ENCODE peak calls at places on chromosomes 16 and 17, in eight cellular contexts. Z is GM23248, R is tibial artery, P is EL, J is WTC11, D is AG10803, V is spleen, E is prostate gland. W is an unnamed sample.
A peak's percentile ranks its signal among the peaks of the same experiment; 100 is the strongest.

GRCh38 chr16:7651803-7652570 is 319.3 kb downstream of the RBFOX1 start:
- DNase-seq in Z (no peak), R (no peak), P (no peak), J (no peak), D (no peak), V (no peak), E (no peak), W (peak; percentile 39)

GRCh38 chr17:12078791-12079190 is 58.1 kb downstream of the MAP2K4 start:
- DNase-seq in Z (peak; percentile 71), R (no peak), P (peak; percentile 84), J (no peak), D (peak; percentile 69), V (no peak), E (no peak), W (no peak)

GRCh38 chr17:1834378-1835149 is 4.8 kb downstream of the RPA1 start:
- DNase-seq in Z (no peak), R (no peak), P (no peak), J (no peak), D (no peak), V (no peak), E (no peak), W (no peak)

GRCh38 chr17:17724991-17725852 is 44.0 kb downstream of the RAI1 start:
- DNase-seq in Z (no peak), R (no peak), P (no peak), J (peak; percentile 63), D (no peak), V (no peak), E (no peak), W (peak; percentile 94)

GRCh38 chr16:67528222-67528869 is at the start of gene RIPOR1:
- DNase-seq in Z (peak; percentile 72), R (no peak), P (peak; percentile 53), J (peak; percentile 53), D (peak; percentile 28), V (peak; percentile 92), E (no peak), W (peak; percentile 92)

GRCh38 chr17:20989481-20989880 is 53.3 kb downstream of the USP22 start:
- DNase-seq in Z (no peak), R (no peak), P (no peak), J (no peak), D (no peak), V (no peak), E (no peak), W (peak; percentile 33)

GRCh38 chr17:48102700-48103378 is 1.6 kb upstream of the CBX1 start:
- DNase-seq in Z (no peak), R (peak; percentile 24), P (no peak), J (no peak), D (no peak), V (peak; percentile 27), E (no peak), W (no peak)

GRCh38 chr17:40309938-40310510 is 1.0 kb downstream of the RARA start:
- DNase-seq in Z (no peak), R (no peak), P (no peak), J (no peak), D (no peak), V (no peak), E (no peak), W (peak; percentile 45)

GRCh38 chr17:75077490-75078096 is 10.2 kb upstream of the SLC16A5 start:
- DNase-seq in Z (peak; percentile 47), R (peak; percentile 70), P (no peak), J (peak; percentile 51), D (peak; percentile 38), V (peak; percentile 95), E (peak; percentile 39), W (peak; percentile 80)

GRCh38 chr16:47160422-47160821 is 16.7 kb upstream of the NETO2 start:
- DNase-seq in Z (no peak), R (no peak), P (no peak), J (no peak), D (no peak), V (no peak), E (no peak), W (no peak)

GRCh38 chr17:75240394-75241142 is 20.8 kb downstream of the GGA3 start:
- DNase-seq in Z (peak; percentile 69), R (no peak), P (peak; percentile 44), J (peak; percentile 82), D (peak; percentile 24), V (no peak), E (no peak), W (peak; percentile 96)

GRCh38 chr17:30961213-30962188 is 9.3 kb upstream of the RNF135 start:
- DNase-seq in Z (peak; percentile 68), R (no peak), P (no peak), J (no peak), D (peak; percentile 40), V (no peak), E (no peak), W (peak; percentile 47)

GRCh38 chr16:81645303-81645702 is 133.8 kb upstream of the PLCG2 start:
- DNase-seq in Z (peak; percentile 89), R (peak; percentile 29), P (peak; percentile 86), J (no peak), D (peak; percentile 84), V (peak; percentile 54), E (peak; percentile 91), W (peak; percentile 54)

GRCh38 chr16:85090166-85090565 is 22.1 kb downstream of the CIBAR2 start:
- DNase-seq in Z (no peak), R (no peak), P (no peak), J (no peak), D (no peak), V (no peak), E (no peak), W (no peak)

GRCh38 chr17:12553625-12554024 is 112.1 kb upstream of the MYOCD start:
- DNase-seq in Z (no peak), R (no peak), P (no peak), J (no peak), D (no peak), V (no peak), E (no peak), W (no peak)

GRCh38 chr16:10171225-10171624 is 11.0 kb downstream of the GRIN2A start:
- DNase-seq in Z (no peak), R (no peak), P (no peak), J (no peak), D (no peak), V (no peak), E (no peak), W (no peak)

GRCh38 chr16:2490190-2491105 is 15.5 kb downstream of the TBC1D24 start:
- DNase-seq in Z (no peak), R (no peak), P (no peak), J (no peak), D (no peak), V (no peak), E (no peak), W (no peak)

GRCh38 chr17:33302394-33302793 is 9.3 kb upstream of the ASIC2 start:
- DNase-seq in Z (no peak), R (no peak), P (no peak), J (no peak), D (no peak), V (no peak), E (peak; percentile 76), W (no peak)

GRCh38 chr17:40714473-40714872 is 10.9 kb upstream of the KRT24 start:
- DNase-seq in Z (peak; percentile 3), R (no peak), P (no peak), J (no peak), D (no peak), V (no peak), E (no peak), W (no peak)

GRCh38 chr17:2796164-2797140 is at the start of gene RAP1GAP2:
- DNase-seq in Z (no peak), R (peak; percentile 73), P (no peak), J (no peak), D (no peak), V (peak; percentile 95), E (no peak), W (peak; percentile 56)

GRCh38 chr17:27244481-27245223 is 49.3 kb upstream of the WSB1 start:
- DNase-seq in Z (peak; percentile 94), R (peak; percentile 80), P (peak; percentile 91), J (peak; percentile 55), D (peak; percentile 95), V (peak; percentile 90), E (peak; percentile 78), W (peak; percentile 52)

GRCh38 chr17:17511971-17512858 is 16.0 kb upstream of the RASD1 start:
- DNase-seq in Z (peak; percentile 95), R (no peak), P (peak; percentile 98), J (no peak), D (peak; percentile 89), V (peak; percentile 62), E (no peak), W (no peak)

GRCh38 chr17:31549121-31549524 is 157.6 kb downstream of the RAB11FIP4 start:
- DNase-seq in Z (peak; percentile 51), R (no peak), P (peak; percentile 33), J (no peak), D (no peak), V (no peak), E (no peak), W (no peak)

GRCh38 chr16:9658586-9658985 is 523.6 kb downstream of the GRIN2A start:
- DNase-seq in Z (no peak), R (no peak), P (no peak), J (no peak), D (no peak), V (no peak), E (no peak), W (no peak)

GRCh38 chr17:15482476-15482875 is 15.1 kb upstream of the CDRT4 start:
- DNase-seq in Z (no peak), R (no peak), P (no peak), J (no peak), D (no peak), V (no peak), E (no peak), W (no peak)

GRCh38 chr17:28169621-28170349 is 127.3 kb downstream of the NLK start:
- DNase-seq in Z (no peak), R (no peak), P (no peak), J (no peak), D (peak; percentile 57), V (no peak), E (no peak), W (no peak)

GRCh38 chr16:57039148-57039812 is 49.9 kb downstream of the NLRC5 start:
- DNase-seq in Z (peak; percentile 58), R (no peak), P (peak; percentile 66), J (no peak), D (peak; percentile 90), V (peak; percentile 86), E (no peak), W (no peak)

GRCh38 chr16:65744401-65744800 is 622.1 kb upstream of the CDH5 start:
- DNase-seq in Z (no peak), R (no peak), P (no peak), J (no peak), D (no peak), V (no peak), E (no peak), W (no peak)

GRCh38 chr16:89586853-89587252 is 11.3 kb downstream of the CPNE7 start:
- DNase-seq in Z (peak; percentile 69), R (no peak), P (no peak), J (no peak), D (no peak), V (no peak), E (no peak), W (peak; percentile 90)

GRCh38 chr17:75652934-75653549 is 13.9 kb downstream of the RECQL5 start:
- DNase-seq in Z (peak; percentile 54), R (no peak), P (peak; percentile 41), J (peak; percentile 76), D (no peak), V (no peak), E (no peak), W (peak; percentile 92)

GRCh38 chr16:86725401-86725800 is 147.1 kb downstream of the FOXL1 start:
- DNase-seq in Z (peak; percentile 7), R (no peak), P (no peak), J (no peak), D (peak; percentile 55), V (peak; percentile 47), E (no peak), W (no peak)